ENCODE peak calls at places on chromosomes 2 and 18, in four cellular contexts. V, D, H and B are unnamed samples.

GRCh38 chr2:158994920-158995676 is 26.7 kb downstream of the TANC1 start:
- DNase-seq in V (peak; percentile 44), D (no peak), H (no peak), B (peak; percentile 89)

GRCh38 chr2:96342085-96342484 is 6.5 kb downstream of the NCAPH start:
- DNase-seq in V (peak; percentile 29), D (no peak), H (peak; percentile 54), B (no peak)

GRCh38 chr2:207331674-207332073 is 165.9 kb upstream of the KLF7 start:
- DNase-seq in V (no peak), D (no peak), H (no peak), B (no peak)

GRCh38 chr2:147365577-147365976 is 479.3 kb upstream of the ACVR2A start:
- DNase-seq in V (no peak), D (no peak), H (no peak), B (no peak)

GRCh38 chr2:61658841-61659780 is 121.0 kb upstream of the XPO1 start:
- DNase-seq in V (no peak), D (no peak), H (no peak), B (no peak)

GRCh38 chr2:79554899-79555298 is 42.0 kb downstream of the CTNNA2 start:
- DNase-seq in V (no peak), D (no peak), H (no peak), B (no peak)

GRCh38 chr18:57953883-57954282 is 90.1 kb upstream of the NEDD4L start:
- DNase-seq in V (no peak), D (no peak), H (no peak), B (no peak)

GRCh38 chr2:196970089-196970488 is 43.6 kb upstream of the PGAP1 start:
- DNase-seq in V (no peak), D (no peak), H (no peak), B (no peak)

GRCh38 chr2:172865422-172865821 is 129.8 kb downstream of the RAPGEF4 start:
- DNase-seq in V (no peak), D (no peak), H (no peak), B (no peak)

GRCh38 chr2:217950401-217950871 is 52.4 kb downstream of the TNS1 start:
- DNase-seq in V (no peak), D (no peak), H (no peak), B (no peak)

GRCh38 chr2:211014376-211014775 is 458.0 kb downstream of the CPS1 start:
- DNase-seq in V (no peak), D (no peak), H (no peak), B (no peak)

GRCh38 chr2:165573534-165574461 is 104.3 kb downstream of the CSRNP3 start:
- DNase-seq in V (peak; percentile 37), D (peak; percentile 43), H (no peak), B (peak; percentile 97)

GRCh38 chr2:37323770-37324535 is 680 bp downstream of the PRKD3 start:
- DNase-seq in V (peak; percentile 55), D (no peak), H (no peak), B (peak; percentile 64)

GRCh38 chr2:26562811-26563645 is 78.1 kb downstream of the CIB4 start:
- DNase-seq in V (peak; percentile 58), D (no peak), H (no peak), B (peak; percentile 39)

GRCh38 chr2:55357907-55358306 is 61.7 kb downstream of the CCDC88A start:
- DNase-seq in V (no peak), D (no peak), H (no peak), B (no peak)

GRCh38 chr2:119338826-119339561 is 27.6 kb downstream of the C2orf76 start:
- DNase-seq in V (no peak), D (no peak), H (no peak), B (no peak)

GRCh38 chr18:48711651-48712486 is 173.0 kb downstream of the CTIF start:
- DNase-seq in V (peak; percentile 58), D (no peak), H (no peak), B (peak; percentile 84)

GRCh38 chr2:28293416-28293815 is 99.2 kb upstream of the FOSL2 start:
- DNase-seq in V (no peak), D (no peak), H (no peak), B (peak; percentile 64)

GRCh38 chr18:24915547-24915946 is 436.4 kb downstream of the ZNF521 start:
- DNase-seq in V (no peak), D (no peak), H (no peak), B (no peak)

GRCh38 chr2:65937379-65938160 is 497.4 kb upstream of the MEIS1 start:
- DNase-seq in V (no peak), D (no peak), H (no peak), B (no peak)

GRCh38 chr18:67574749-67575148 is 58.2 kb upstream of the DSEL start:
- DNase-seq in V (no peak), D (no peak), H (no peak), B (no peak)

GRCh38 chr2:173090291-173090877 is 14.7 kb downstream of the MAP3K20 start:
- DNase-seq in V (peak; percentile 32), D (no peak), H (no peak), B (peak; percentile 84)

GRCh38 chr18:2306641-2307040 is 264.7 kb downstream of the METTL4 start:
- DNase-seq in V (no peak), D (no peak), H (no peak), B (no peak)

GRCh38 chr2:29753676-29754444 is 167.5 kb downstream of the ALK start:
- DNase-seq in V (no peak), D (no peak), H (peak; percentile 47), B (no peak)

GRCh38 chr2:45944075-45944474 is 292.6 kb downstream of the PRKCE start:
- DNase-seq in V (no peak), D (no peak), H (no peak), B (peak; percentile 85)

GRCh38 chr2:96987264-96987909 is 1.0 kb upstream of the FAM178B start:
- DNase-seq in V (no peak), D (no peak), H (no peak), B (no peak)

GRCh38 chr2:25307949-25308557 is 33.7 kb downstream of the DNMT3A start:
- DNase-seq in V (no peak), D (no peak), H (no peak), B (no peak)

GRCh38 chr2:95379616-95379925 is 22.9 kb upstream of the FAHD2A start:
- DNase-seq in V (no peak), D (no peak), H (no peak), B (no peak)

GRCh38 chr2:232465061-232465460 is 9.1 kb downstream of the ALPI start:
- DNase-seq in V (no peak), D (no peak), H (no peak), B (peak; percentile 29)

GRCh38 chr2:60550151-60550983 is 3.1 kb downstream of the BCL11A start:
- DNase-seq in V (peak; percentile 63), D (peak; percentile 45), H (no peak), B (peak; percentile 87)

GRCh38 chr2:238423561-238424312 is 3.0 kb upstream of the ASB1 start:
- DNase-seq in V (no peak), D (no peak), H (no peak), B (no peak)

GRCh38 chr2:66578067-66578852 is 143.3 kb downstream of the MEIS1 start:
- DNase-seq in V (no peak), D (no peak), H (no peak), B (peak; percentile 57)

GRCh38 chr2:149169653-149170052 is 131.2 kb downstream of the LYPD6B start:
- DNase-seq in V (no peak), D (no peak), H (no peak), B (peak; percentile 91)

GRCh38 chr2:236535024-236535423 is 34.6 kb upstream of the ACKR3 start:
- DNase-seq in V (no peak), D (no peak), H (no peak), B (no peak)

GRCh38 chr2:46982356-46983064 is 66.9 kb upstream of the MCFD2 start:
- DNase-seq in V (no peak), D (no peak), H (no peak), B (no peak)